ENCODE peak calls at places on chromosome 21, in nine cellular contexts. One of them, this sample, is unnamed.

GRCh38 chr21:21003701-21004100 is 5.5 kb downstream of the NCAM2 start:
- DNase-seq in adrenal gland: no peak
- DNase-seq in MM.1S: peak
- DNase-seq in thoracic aorta: no peak
- DNase-seq in colonic mucosa: no peak
- DNase-seq in body of pancreas: no peak
- DNase-seq in transverse colon: no peak
- DNase-seq in Panc1: no peak
- DNase-seq in left ventricle myocardium inferior: no peak
- DNase-seq in this sample: no peak

GRCh38 chr21:19995253-19995652 is 1003.0 kb upstream of the NCAM2 start:
- DNase-seq in Panc1: no peak
- DNase-seq in body of pancreas: no peak
- DNase-seq in MM.1S: no peak
- DNase-seq in colonic mucosa: no peak
- DNase-seq in transverse colon: no peak
- DNase-seq in adrenal gland: no peak
- DNase-seq in thoracic aorta: no peak
- DNase-seq in left ventricle myocardium inferior: no peak
- DNase-seq in this sample: no peak

GRCh38 chr21:41368361-41369104 is 6.7 kb downstream of the MX2 start:
- DNase-seq in MM.1S: no peak
- DNase-seq in colonic mucosa: no peak
- DNase-seq in transverse colon: no peak
- DNase-seq in body of pancreas: peak
- DNase-seq in thoracic aorta: no peak
- DNase-seq in adrenal gland: no peak
- DNase-seq in Panc1: no peak
- DNase-seq in left ventricle myocardium inferior: no peak
- DNase-seq in this sample: no peak

GRCh38 chr21:17679002-17679600 is 66.4 kb upstream of the BTG3 start:
- DNase-seq in adrenal gland: no peak
- DNase-seq in thoracic aorta: no peak
- DNase-seq in body of pancreas: no peak
- DNase-seq in transverse colon: no peak
- DNase-seq in Panc1: peak
- DNase-seq in MM.1S: peak
- DNase-seq in colonic mucosa: no peak
- DNase-seq in left ventricle myocardium inferior: no peak
- DNase-seq in this sample: peak

GRCh38 chr21:26595971-26596370 is 22.9 kb upstream of the CYYR1 start:
- DNase-seq in body of pancreas: no peak
- DNase-seq in colonic mucosa: no peak
- DNase-seq in thoracic aorta: no peak
- DNase-seq in Panc1: no peak
- DNase-seq in left ventricle myocardium inferior: no peak
- DNase-seq in MM.1S: no peak
- DNase-seq in adrenal gland: no peak
- DNase-seq in transverse colon: no peak
- DNase-seq in this sample: no peak

GRCh38 chr21:16154961-16155360 is 425.2 kb downstream of the USP25 start:
- DNase-seq in Panc1: no peak
- DNase-seq in colonic mucosa: no peak
- DNase-seq in body of pancreas: no peak
- DNase-seq in adrenal gland: no peak
- DNase-seq in thoracic aorta: no peak
- DNase-seq in MM.1S: no peak
- DNase-seq in left ventricle myocardium inferior: no peak
- DNase-seq in transverse colon: no peak
- DNase-seq in this sample: no peak

GRCh38 chr21:20997308-20997632 is 939 bp upstream of the NCAM2 start:
- DNase-seq in body of pancreas: no peak
- DNase-seq in transverse colon: no peak
- DNase-seq in adrenal gland: peak
- DNase-seq in left ventricle myocardium inferior: no peak
- DNase-seq in colonic mucosa: no peak
- DNase-seq in MM.1S: no peak
- DNase-seq in thoracic aorta: no peak
- DNase-seq in Panc1: no peak
- DNase-seq in this sample: no peak

GRCh38 chr21:42550817-42551216 is 37.2 kb downstream of the SLC37A1 start:
- DNase-seq in Panc1: no peak
- DNase-seq in left ventricle myocardium inferior: no peak
- DNase-seq in colonic mucosa: peak
- DNase-seq in transverse colon: peak
- DNase-seq in MM.1S: no peak
- DNase-seq in thoracic aorta: no peak
- DNase-seq in body of pancreas: no peak
- DNase-seq in adrenal gland: no peak
- DNase-seq in this sample: no peak

GRCh38 chr21:33477066-33477465 is 2.7 kb downstream of the TMEM50B start:
- DNase-seq in colonic mucosa: no peak
- DNase-seq in adrenal gland: no peak
- DNase-seq in left ventricle myocardium inferior: no peak
- DNase-seq in thoracic aorta: no peak
- DNase-seq in body of pancreas: no peak
- DNase-seq in transverse colon: no peak
- DNase-seq in MM.1S: no peak
- DNase-seq in Panc1: no peak
- DNase-seq in this sample: no peak

GRCh38 chr21:33478182-33478581 is 1.6 kb downstream of the TMEM50B start:
- DNase-seq in adrenal gland: no peak
- DNase-seq in MM.1S: no peak
- DNase-seq in transverse colon: no peak
- DNase-seq in thoracic aorta: no peak
- DNase-seq in colonic mucosa: no peak
- DNase-seq in left ventricle myocardium inferior: no peak
- DNase-seq in body of pancreas: no peak
- DNase-seq in Panc1: no peak
- DNase-seq in this sample: no peak

GRCh38 chr21:33480481-33481103 is 818 bp upstream of the TMEM50B start:
- DNase-seq in transverse colon: no peak
- DNase-seq in left ventricle myocardium inferior: no peak
- DNase-seq in thoracic aorta: no peak
- DNase-seq in MM.1S: no peak
- DNase-seq in adrenal gland: no peak
- DNase-seq in body of pancreas: no peak
- DNase-seq in Panc1: no peak
- DNase-seq in colonic mucosa: no peak
- DNase-seq in this sample: no peak

GRCh38 chr21:33479679-33480480 is at the start of gene TMEM50B:
- DNase-seq in left ventricle myocardium inferior: peak
- DNase-seq in adrenal gland: peak
- DNase-seq in body of pancreas: peak
- DNase-seq in MM.1S: peak
- DNase-seq in thoracic aorta: peak
- DNase-seq in transverse colon: peak
- DNase-seq in Panc1: peak
- DNase-seq in colonic mucosa: peak
- DNase-seq in this sample: peak

DNA sequence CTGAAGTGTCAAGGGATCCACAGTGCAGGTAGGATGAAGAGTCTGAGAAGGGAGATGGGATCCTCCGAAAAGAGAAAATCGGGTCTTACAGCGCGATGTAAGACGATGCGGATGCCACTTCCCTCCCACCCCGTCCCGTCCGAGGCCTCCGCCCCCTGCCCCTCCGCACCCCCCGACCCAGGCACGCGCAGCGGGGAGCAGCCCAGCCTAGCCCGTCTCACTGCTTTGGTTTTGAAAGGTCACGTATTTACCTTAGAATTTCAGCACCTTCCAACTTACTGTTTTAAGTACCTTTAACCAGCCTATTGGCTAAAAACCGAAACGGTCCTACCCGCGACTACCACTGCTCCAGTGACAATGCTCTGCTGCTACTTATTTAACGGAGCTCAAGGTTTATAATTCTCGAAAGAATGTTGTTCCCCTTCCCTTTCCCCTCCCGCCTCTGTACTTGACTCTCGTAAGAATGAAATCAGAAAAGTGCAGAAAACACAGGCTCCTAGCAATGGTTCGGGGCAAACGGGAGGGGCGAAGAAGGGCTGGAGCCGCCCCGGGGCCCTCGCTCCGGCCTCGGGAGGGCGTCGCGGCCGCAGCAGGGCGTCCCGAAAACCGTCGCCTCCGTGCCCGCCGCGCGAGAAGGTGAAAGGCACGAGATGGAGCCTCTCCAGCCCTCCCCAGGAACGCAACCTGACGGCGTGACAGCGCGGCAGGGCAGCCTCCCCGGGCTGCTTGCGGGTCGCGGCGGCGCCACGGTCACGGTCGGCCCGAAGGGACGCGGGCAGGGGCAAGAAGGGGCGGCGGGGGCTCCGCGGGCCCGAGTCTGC is 706 bp downstream of the TMEM50B start:
- DNase-seq in thoracic aorta: no peak
- DNase-seq in adrenal gland: peak
- DNase-seq in left ventricle myocardium inferior: no peak
- DNase-seq in body of pancreas: no peak
- DNase-seq in Panc1: no peak
- DNase-seq in transverse colon: peak
- DNase-seq in MM.1S: peak
- DNase-seq in colonic mucosa: peak
- DNase-seq in this sample: peak
- TF ChIP-seq CTCF in thoracic aorta: peak
- TF ChIP-seq CTCF in adrenal gland: no peak
- TF ChIP-seq CTCF in left ventricle myocardium inferior: no peak
- TF ChIP-seq CTCF in body of pancreas: no peak
- TF ChIP-seq CTCF in Panc1: no peak
- TF ChIP-seq CTCF in transverse colon: peak
- TF ChIP-seq CTCF in MM.1S: peak
- TF ChIP-seq CTCF in colonic mucosa: no peak
- TF ChIP-seq CTCF in this sample: no peak

GRCh38 chr21:35607406-35607805 is 452.9 kb downstream of the SETD4 start:
- DNase-seq in colonic mucosa: no peak
- DNase-seq in body of pancreas: no peak
- DNase-seq in thoracic aorta: no peak
- DNase-seq in adrenal gland: no peak
- DNase-seq in left ventricle myocardium inferior: no peak
- DNase-seq in MM.1S: no peak
- DNase-seq in transverse colon: no peak
- DNase-seq in Panc1: no peak
- DNase-seq in this sample: no peak

GRCh38 chr21:35606136-35606535 is 454.2 kb downstream of the SETD4 start:
- DNase-seq in Panc1: no peak
- DNase-seq in colonic mucosa: no peak
- DNase-seq in adrenal gland: no peak
- DNase-seq in transverse colon: no peak
- DNase-seq in MM.1S: no peak
- DNase-seq in left ventricle myocardium inferior: no peak
- DNase-seq in body of pancreas: no peak
- DNase-seq in thoracic aorta: no peak
- DNase-seq in this sample: no peak

GRCh38 chr21:35606578-35606977 is 453.7 kb downstream of the SETD4 start:
- DNase-seq in MM.1S: no peak
- DNase-seq in Panc1: no peak
- DNase-seq in transverse colon: no peak
- DNase-seq in adrenal gland: no peak
- DNase-seq in left ventricle myocardium inferior: no peak
- DNase-seq in colonic mucosa: no peak
- DNase-seq in body of pancreas: no peak
- DNase-seq in thoracic aorta: no peak
- DNase-seq in this sample: no peak

GRCh38 chr21:35602811-35603210 is 457.5 kb downstream of the SETD4 start:
- DNase-seq in body of pancreas: no peak
- DNase-seq in Panc1: no peak
- DNase-seq in colonic mucosa: no peak
- DNase-seq in thoracic aorta: no peak
- DNase-seq in left ventricle myocardium inferior: no peak
- DNase-seq in adrenal gland: no peak
- DNase-seq in MM.1S: no peak
- DNase-seq in transverse colon: no peak
- DNase-seq in this sample: no peak

DNA sequence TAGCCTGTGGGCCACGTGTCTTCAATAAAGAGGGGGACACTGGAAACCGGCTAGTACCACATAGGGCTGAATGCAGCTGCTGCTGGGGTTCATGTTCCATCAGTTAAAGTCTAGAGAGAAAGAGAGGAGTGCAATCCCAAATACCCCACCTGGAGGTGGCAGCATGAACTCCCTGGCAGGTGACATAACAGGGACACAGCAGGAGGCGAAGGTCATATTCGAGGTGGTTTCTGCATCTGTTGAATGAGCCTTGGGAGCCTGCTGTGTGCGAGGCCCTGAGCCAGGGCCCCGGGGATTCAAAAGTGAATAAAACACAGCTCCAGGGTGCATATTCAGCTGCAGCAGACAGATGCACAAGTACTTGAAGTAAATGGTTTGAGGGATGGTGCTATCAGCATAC is 456.9 kb downstream of the SETD4 start:
- DNase-seq in body of pancreas: no peak
- DNase-seq in adrenal gland: no peak
- DNase-seq in colonic mucosa: no peak
- DNase-seq in Panc1: no peak
- DNase-seq in left ventricle myocardium inferior: no peak
- DNase-seq in transverse colon: no peak
- DNase-seq in MM.1S: no peak
- DNase-seq in thoracic aorta: no peak
- DNase-seq in this sample: no peak
- TF ChIP-seq CTCF in body of pancreas: no peak
- TF ChIP-seq CTCF in adrenal gland: no peak
- TF ChIP-seq CTCF in colonic mucosa: no peak
- TF ChIP-seq CTCF in Panc1: no peak
- TF ChIP-seq CTCF in left ventricle myocardium inferior: no peak
- TF ChIP-seq CTCF in transverse colon: no peak
- TF ChIP-seq CTCF in MM.1S: no peak
- TF ChIP-seq CTCF in thoracic aorta: no peak
- TF ChIP-seq CTCF in this sample: no peak

GRCh38 chr21:34018910-34019309 is 54.5 kb upstream of the MRPS6 start:
- DNase-seq in MM.1S: peak
- DNase-seq in left ventricle myocardium inferior: no peak
- DNase-seq in colonic mucosa: no peak
- DNase-seq in adrenal gland: no peak
- DNase-seq in body of pancreas: no peak
- DNase-seq in thoracic aorta: no peak
- DNase-seq in Panc1: no peak
- DNase-seq in transverse colon: no peak
- DNase-seq in this sample: no peak

GRCh38 chr21:34021726-34022125 is 51.7 kb upstream of the MRPS6 start:
- DNase-seq in colonic mucosa: no peak
- DNase-seq in MM.1S: no peak
- DNase-seq in body of pancreas: no peak
- DNase-seq in left ventricle myocardium inferior: no peak
- DNase-seq in Panc1: no peak
- DNase-seq in transverse colon: no peak
- DNase-seq in adrenal gland: no peak
- DNase-seq in thoracic aorta: no peak
- DNase-seq in this sample: no peak

GRCh38 chr21:34019402-34019801 is 54.0 kb upstream of the MRPS6 start:
- DNase-seq in transverse colon: no peak
- DNase-seq in body of pancreas: no peak
- DNase-seq in MM.1S: no peak
- DNase-seq in colonic mucosa: no peak
- DNase-seq in left ventricle myocardium inferior: no peak
- DNase-seq in thoracic aorta: no peak
- DNase-seq in Panc1: no peak
- DNase-seq in adrenal gland: no peak
- DNase-seq in this sample: no peak

GRCh38 chr21:34020934-34021553 is 52.3 kb upstream of the MRPS6 start:
- DNase-seq in adrenal gland: no peak
- DNase-seq in left ventricle myocardium inferior: no peak
- DNase-seq in MM.1S: no peak
- DNase-seq in transverse colon: no peak
- DNase-seq in thoracic aorta: no peak
- DNase-seq in Panc1: no peak
- DNase-seq in colonic mucosa: no peak
- DNase-seq in body of pancreas: no peak
- DNase-seq in this sample: no peak

DNA sequence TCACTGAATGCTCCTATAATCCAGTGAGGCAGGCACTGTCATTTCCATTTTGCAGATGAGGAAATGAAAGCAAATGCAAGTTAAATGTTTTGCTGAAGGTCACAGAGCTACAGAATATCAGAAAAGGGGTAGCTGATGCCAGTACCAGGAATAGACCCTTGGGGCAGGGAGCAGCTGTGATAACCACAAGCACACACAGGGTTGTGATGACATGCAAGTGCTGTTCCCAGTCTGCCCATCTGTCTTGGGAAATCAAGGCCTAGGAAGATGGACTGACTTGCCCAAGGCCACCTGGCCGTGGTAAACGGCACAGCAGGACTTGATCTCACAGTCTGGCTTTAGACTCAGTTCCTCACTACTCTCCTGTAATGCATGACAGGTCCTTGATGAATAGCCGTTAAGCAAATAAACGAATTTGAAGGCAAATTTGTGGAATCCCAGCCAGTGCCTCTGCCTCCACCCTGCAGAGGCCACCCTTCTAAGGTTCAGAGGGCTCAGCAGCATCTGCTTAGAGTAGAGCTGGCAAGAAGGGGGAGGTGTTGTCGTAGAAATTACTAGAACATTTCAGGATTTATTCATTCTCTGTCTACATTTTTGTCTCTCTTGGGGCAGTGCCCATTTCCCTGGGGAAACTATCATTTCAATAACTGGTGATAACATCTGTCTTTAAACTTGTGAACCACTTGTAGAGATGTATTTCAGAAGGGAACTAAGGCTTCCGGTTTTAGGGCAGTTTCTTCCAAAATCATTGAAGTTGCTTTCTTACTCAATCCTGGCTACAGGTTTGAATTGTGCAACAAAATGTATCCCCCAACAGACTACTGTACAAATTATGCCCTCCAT is 53.2 kb upstream of the MRPS6 start:
- DNase-seq in transverse colon: no peak
- DNase-seq in thoracic aorta: no peak
- DNase-seq in adrenal gland: peak
- DNase-seq in body of pancreas: no peak
- DNase-seq in MM.1S: peak
- DNase-seq in Panc1: no peak
- DNase-seq in left ventricle myocardium inferior: no peak
- DNase-seq in colonic mucosa: no peak
- DNase-seq in this sample: no peak
- TF ChIP-seq CTCF in transverse colon: no peak
- TF ChIP-seq CTCF in thoracic aorta: no peak
- TF ChIP-seq CTCF in adrenal gland: no peak
- TF ChIP-seq CTCF in body of pancreas: no peak
- TF ChIP-seq CTCF in MM.1S: peak
- TF ChIP-seq CTCF in Panc1: no peak
- TF ChIP-seq CTCF in left ventricle myocardium inferior: no peak
- TF ChIP-seq CTCF in colonic mucosa: no peak
- TF ChIP-seq CTCF in this sample: no peak

GRCh38 chr21:28769683-28770082 is 223.0 kb downstream of the LTN1 start:
- DNase-seq in thoracic aorta: no peak
- DNase-seq in transverse colon: no peak
- DNase-seq in adrenal gland: no peak
- DNase-seq in colonic mucosa: no peak
- DNase-seq in Panc1: no peak
- DNase-seq in MM.1S: no peak
- DNase-seq in body of pancreas: no peak
- DNase-seq in left ventricle myocardium inferior: no peak
- DNase-seq in this sample: no peak

GRCh38 chr21:28767523-28767922 is 225.2 kb downstream of the LTN1 start:
- DNase-seq in left ventricle myocardium inferior: no peak
- DNase-seq in body of pancreas: no peak
- DNase-seq in transverse colon: no peak
- DNase-seq in colonic mucosa: no peak
- DNase-seq in adrenal gland: no peak
- DNase-seq in Panc1: no peak
- DNase-seq in MM.1S: no peak
- DNase-seq in thoracic aorta: no peak
- DNase-seq in this sample: no peak

GRCh38 chr21:28771790-28772501 is 220.7 kb downstream of the LTN1 start:
- DNase-seq in colonic mucosa: no peak
- DNase-seq in adrenal gland: no peak
- DNase-seq in Panc1: no peak
- DNase-seq in transverse colon: no peak
- DNase-seq in body of pancreas: no peak
- DNase-seq in thoracic aorta: peak
- DNase-seq in left ventricle myocardium inferior: no peak
- DNase-seq in MM.1S: no peak
- DNase-seq in this sample: no peak

GRCh38 chr21:28770867-28771661 is 221.6 kb downstream of the LTN1 start:
- DNase-seq in colonic mucosa: no peak
- DNase-seq in Panc1: no peak
- DNase-seq in adrenal gland: no peak
- DNase-seq in MM.1S: no peak
- DNase-seq in thoracic aorta: no peak
- DNase-seq in transverse colon: no peak
- DNase-seq in body of pancreas: no peak
- DNase-seq in left ventricle myocardium inferior: no peak
- DNase-seq in this sample: no peak

GRCh38 chr21:28768753-28769152 is 223.9 kb downstream of the LTN1 start:
- DNase-seq in Panc1: no peak
- DNase-seq in left ventricle myocardium inferior: no peak
- DNase-seq in MM.1S: no peak
- DNase-seq in adrenal gland: no peak
- DNase-seq in colonic mucosa: no peak
- DNase-seq in thoracic aorta: no peak
- DNase-seq in transverse colon: no peak
- DNase-seq in body of pancreas: no peak
- DNase-seq in this sample: no peak
- TF ChIP-seq CTCF in Panc1: no peak
- TF ChIP-seq CTCF in left ventricle myocardium inferior: no peak
- TF ChIP-seq CTCF in MM.1S: no peak
- TF ChIP-seq CTCF in adrenal gland: no peak
- TF ChIP-seq CTCF in colonic mucosa: no peak
- TF ChIP-seq CTCF in thoracic aorta: no peak
- TF ChIP-seq CTCF in transverse colon: no peak
- TF ChIP-seq CTCF in body of pancreas: no peak
- TF ChIP-seq CTCF in this sample: no peak